ENCODE peak calls at places on chromosomes 2 and 18, in four cellular contexts. One of them, this sample, is unnamed. For H3K9me3, the result is how much of the 10 kb centered on the place peaks cover.

GRCh38 chr18:69948919-69949537 is 1.4 kb upstream of the CD226 start:
- DNase-seq in breast epithelium: no peak
- DNase-seq in sigmoid colon: peak
- DNase-seq in fibroblast of lung: peak
- DNase-seq in this sample: peak

GRCh38 chr18:21571763-21572162 is 28.7 kb downstream of the ESCO1 start:
- DNase-seq in breast epithelium: no peak
- DNase-seq in sigmoid colon: no peak
- DNase-seq in fibroblast of lung: peak
- DNase-seq in this sample: no peak

GRCh38 chr2:109369671-109370191 is 240.7 kb downstream of the SH3RF3 start:
- DNase-seq in breast epithelium: no peak
- DNase-seq in sigmoid colon: peak
- DNase-seq in fibroblast of lung: no peak
- DNase-seq in this sample: peak

GRCh38 chr2:39508243-39508642 is 71.2 kb upstream of the MAP4K3 start:
- DNase-seq in breast epithelium: no peak
- DNase-seq in sigmoid colon: no peak
- DNase-seq in fibroblast of lung: peak
- DNase-seq in this sample: no peak

GRCh38 chr2:43309935-43310334 is 83.5 kb upstream of the ZFP36L2 start:
- DNase-seq in breast epithelium: no peak
- DNase-seq in sigmoid colon: no peak
- DNase-seq in fibroblast of lung: no peak
- DNase-seq in this sample: no peak

GRCh38 chr2:26566081-26566375 is 75.1 kb downstream of the CIB4 start:
- DNase-seq in breast epithelium: no peak
- DNase-seq in sigmoid colon: peak
- DNase-seq in fibroblast of lung: no peak
- DNase-seq in this sample: no peak

GRCh38 chr2:100062315-100062714 is 80.1 kb downstream of the AFF3 start:
- DNase-seq in breast epithelium: no peak
- DNase-seq in sigmoid colon: no peak
- DNase-seq in fibroblast of lung: no peak
- DNase-seq in this sample: no peak

GRCh38 chr18:48674198-48674721 is 135.4 kb downstream of the CTIF start:
- DNase-seq in breast epithelium: no peak
- DNase-seq in sigmoid colon: peak
- DNase-seq in fibroblast of lung: no peak
- DNase-seq in this sample: peak

GRCh38 chr2:173653427-173653795 is 298.7 kb downstream of the CDCA7 start:
- DNase-seq in breast epithelium: no peak
- DNase-seq in sigmoid colon: no peak
- DNase-seq in fibroblast of lung: no peak
- DNase-seq in this sample: no peak

GRCh38 chr2:208619993-208620392 is 213.4 kb downstream of the PTH2R start:
- DNase-seq in breast epithelium: no peak
- DNase-seq in sigmoid colon: no peak
- DNase-seq in fibroblast of lung: no peak
- DNase-seq in this sample: no peak

GRCh38 chr2:201228912-201229290 is 31.4 kb upstream of the CASP8 start:
- DNase-seq in breast epithelium: no peak
- DNase-seq in sigmoid colon: no peak
- DNase-seq in fibroblast of lung: no peak
- DNase-seq in this sample: no peak

GRCh38 chr2:235389626-235390025 is 104.2 kb upstream of the AGAP1 start:
- DNase-seq in breast epithelium: no peak
- DNase-seq in sigmoid colon: no peak
- DNase-seq in fibroblast of lung: no peak
- DNase-seq in this sample: no peak

GRCh38 chr18:36635414-36636096 is 193.2 kb downstream of the TPGS2 start:
- DNase-seq in breast epithelium: no peak
- DNase-seq in sigmoid colon: no peak
- DNase-seq in fibroblast of lung: no peak
- DNase-seq in this sample: no peak

GRCh38 chr2:160270571-160271113 is 70.6 kb upstream of the ITGB6 start:
- DNase-seq in breast epithelium: no peak
- DNase-seq in sigmoid colon: peak
- DNase-seq in fibroblast of lung: no peak
- DNase-seq in this sample: no peak

GRCh38 chr2:12941203-12941602 is 224.5 kb downstream of the TRIB2 start:
- DNase-seq in breast epithelium: no peak
- DNase-seq in sigmoid colon: no peak
- DNase-seq in fibroblast of lung: no peak
- DNase-seq in this sample: no peak

GRCh38 chr2:5867045-5867444 is 174.9 kb downstream of the SOX11 start:
- DNase-seq in breast epithelium: no peak
- DNase-seq in sigmoid colon: no peak
- DNase-seq in fibroblast of lung: no peak
- DNase-seq in this sample: no peak

GRCh38 chr2:74552914-74553811 is 579 bp downstream of the LOXL3 start:
- DNase-seq in breast epithelium: no peak
- DNase-seq in sigmoid colon: peak
- DNase-seq in fibroblast of lung: no peak
- DNase-seq in this sample: no peak

GRCh38 chr2:31992934-31993333 is 17.9 kb downstream of the MEMO1 start:
- DNase-seq in breast epithelium: no peak
- DNase-seq in sigmoid colon: no peak
- DNase-seq in fibroblast of lung: no peak
- DNase-seq in this sample: no peak

GRCh38 chr2:68721482-68722071 is 13.0 kb upstream of the ARHGAP25 start:
- DNase-seq in breast epithelium: no peak
- DNase-seq in sigmoid colon: no peak
- DNase-seq in fibroblast of lung: no peak
- DNase-seq in this sample: no peak

GRCh38 chr2:32009479-32010256 is 1.1 kb downstream of the MEMO1 start:
- DNase-seq in breast epithelium: no peak
- DNase-seq in sigmoid colon: peak
- DNase-seq in fibroblast of lung: peak
- DNase-seq in this sample: no peak

GRCh38 chr2:128452536-128453530 is 134.2 kb upstream of the HS6ST1 start:
- DNase-seq in breast epithelium: no peak
- DNase-seq in sigmoid colon: no peak
- DNase-seq in fibroblast of lung: no peak
- DNase-seq in this sample: peak

GRCh38 chr2:111072220-111072871 is 48.4 kb upstream of the BCL2L11 start:
- DNase-seq in breast epithelium: no peak
- DNase-seq in sigmoid colon: no peak
- DNase-seq in fibroblast of lung: peak
- DNase-seq in this sample: no peak

GRCh38 chr2:224190871-224191270 is 151.8 kb upstream of the SERPINE2 start:
- DNase-seq in breast epithelium: no peak
- DNase-seq in sigmoid colon: no peak
- DNase-seq in fibroblast of lung: no peak
- DNase-seq in this sample: no peak

GRCh38 chr2:70104231-70105111 is 17.2 kb downstream of the PCBP1 start:
- DNase-seq in breast epithelium: no peak
- DNase-seq in sigmoid colon: peak
- DNase-seq in fibroblast of lung: peak
- DNase-seq in this sample: no peak

GRCh38 chr18:52409732-52410131 is 69.7 kb downstream of the DCC start:
- DNase-seq in breast epithelium: no peak
- DNase-seq in sigmoid colon: no peak
- DNase-seq in fibroblast of lung: no peak
- DNase-seq in this sample: no peak

GRCh38 chr18:36728345-36728744 is 100.5 kb downstream of the TPGS2 start:
- DNase-seq in breast epithelium: no peak
- DNase-seq in sigmoid colon: no peak
- DNase-seq in fibroblast of lung: no peak
- DNase-seq in this sample: no peak

GRCh38 chr2:173278794-173279527 is 75.7 kb upstream of the CDCA7 start:
- DNase-seq in breast epithelium: no peak
- DNase-seq in sigmoid colon: no peak
- DNase-seq in fibroblast of lung: no peak
- DNase-seq in this sample: no peak

GRCh38 chr2:152093464-152093863 is 5.4 kb downstream of the CACNB4 start:
- DNase-seq in breast epithelium: no peak
- DNase-seq in sigmoid colon: no peak
- DNase-seq in fibroblast of lung: no peak
- DNase-seq in this sample: no peak

GRCh38 chr2:8986327-8986976 is 17.0 kb downstream of the MBOAT2 start:
- DNase-seq in breast epithelium: no peak
- DNase-seq in sigmoid colon: no peak
- DNase-seq in fibroblast of lung: no peak
- DNase-seq in this sample: no peak

GRCh38 chr2:47595115-47595514 is 187.8 kb upstream of the MSH6 start:
- DNase-seq in breast epithelium: no peak
- DNase-seq in sigmoid colon: no peak
- DNase-seq in fibroblast of lung: no peak
- DNase-seq in this sample: no peak

GRCh38 chr2:68251855-68252406 is 401 bp downstream of the PPP3R1 start:
- DNase-seq in breast epithelium: no peak
- DNase-seq in sigmoid colon: peak
- DNase-seq in fibroblast of lung: no peak
- DNase-seq in this sample: no peak

GRCh38 chr18:79404567-79404910 is 8.8 kb downstream of the NFATC1 start:
- DNase-seq in breast epithelium: no peak
- DNase-seq in sigmoid colon: no peak
- DNase-seq in fibroblast of lung: no peak
- DNase-seq in this sample: no peak

GRCh38 chr2:63124850-63125249 is 74.2 kb downstream of the OTX1 start:
- DNase-seq in breast epithelium: no peak
- DNase-seq in sigmoid colon: no peak
- DNase-seq in fibroblast of lung: no peak
- DNase-seq in this sample: no peak

GRCh38 chr18:63137999-63138448 is 181.5 kb downstream of the BCL2 start:
- DNase-seq in breast epithelium: no peak
- DNase-seq in sigmoid colon: no peak
- DNase-seq in fibroblast of lung: no peak
- DNase-seq in this sample: no peak

GRCh38 chr2:3169106-3169870 is 208.3 kb downstream of the EIPR1 start:
- DNase-seq in breast epithelium: no peak
- DNase-seq in sigmoid colon: peak
- DNase-seq in fibroblast of lung: peak
- DNase-seq in this sample: no peak

GRCh38 chr2:96330407-96330806 is 5.2 kb upstream of the NCAPH start:
- DNase-seq in breast epithelium: no peak
- DNase-seq in sigmoid colon: no peak
- DNase-seq in fibroblast of lung: peak
- DNase-seq in this sample: no peak

GRCh38 chr2:86625096-86625495 is 1.4 kb upstream of the RNF103 start:
- DNase-seq in breast epithelium: no peak
- DNase-seq in sigmoid colon: no peak
- DNase-seq in fibroblast of lung: no peak
- DNase-seq in this sample: no peak

GRCh38 chr2:10370895-10371294 is 68.2 kb downstream of the HPCAL1 start:
- DNase-seq in breast epithelium: no peak
- DNase-seq in sigmoid colon: no peak
- DNase-seq in fibroblast of lung: no peak
- DNase-seq in this sample: no peak

GRCh38 chr18:42264467-42264866 is 309.4 kb downstream of the PIK3C3 start:
- DNase-seq in breast epithelium: no peak
- DNase-seq in sigmoid colon: no peak
- DNase-seq in fibroblast of lung: no peak
- DNase-seq in this sample: no peak
- H3K27ac ChIP-seq in breast epithelium: no peak
- H3K27ac ChIP-seq in sigmoid colon: no peak
- H3K27ac ChIP-seq in fibroblast of lung: no peak
- H3K27ac ChIP-seq in this sample: no peak

DNA sequence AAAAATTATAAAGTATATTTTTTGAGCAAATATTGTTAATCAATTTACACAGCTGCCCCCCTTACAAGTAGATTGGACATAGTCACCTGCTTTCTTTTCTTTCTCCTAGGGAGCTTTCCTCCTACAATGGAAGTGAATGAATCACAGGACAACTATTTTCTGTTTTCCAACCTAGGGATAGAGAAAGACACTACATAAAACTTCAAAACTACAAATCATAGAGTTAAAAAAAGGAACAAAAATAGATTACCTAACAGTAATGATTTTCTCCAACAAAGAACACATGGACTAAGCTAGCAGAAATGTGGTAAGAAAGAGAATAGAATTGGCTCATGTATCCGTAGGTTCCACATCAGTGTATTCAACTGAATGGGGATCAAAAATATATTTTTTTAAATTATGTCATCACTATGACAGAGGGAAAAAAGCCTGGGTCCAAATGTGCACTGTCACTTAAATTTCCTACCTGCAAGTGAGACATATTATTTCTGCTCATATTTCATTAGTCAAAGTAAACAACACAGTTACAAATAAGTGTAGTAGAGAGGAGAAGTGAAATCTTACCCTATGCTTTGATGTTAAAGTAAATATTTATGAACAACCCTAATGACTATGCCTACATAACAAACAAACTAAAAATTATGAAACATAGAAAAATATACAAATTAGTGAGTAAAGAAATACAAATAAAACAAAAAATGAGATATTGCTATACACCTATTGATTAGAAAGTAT is 756.7 kb downstream of the SOCS6 start:
- DNase-seq in breast epithelium: no peak
- DNase-seq in sigmoid colon: no peak
- DNase-seq in fibroblast of lung: no peak
- DNase-seq in this sample: no peak
- H3K9me3 ChIP-seq in breast epithelium: under half
- H3K9me3 ChIP-seq in sigmoid colon: under half
- H3K9me3 ChIP-seq in fibroblast of lung: under half
- H3K9me3 ChIP-seq in this sample: under half

GRCh38 chr2:27823135-27823534 is 51.6 kb downstream of the MRPL33 start:
- DNase-seq in breast epithelium: no peak
- DNase-seq in sigmoid colon: no peak
- DNase-seq in fibroblast of lung: no peak
- DNase-seq in this sample: no peak
- H3K27ac ChIP-seq in breast epithelium: no peak
- H3K27ac ChIP-seq in sigmoid colon: no peak
- H3K27ac ChIP-seq in fibroblast of lung: no peak
- H3K27ac ChIP-seq in this sample: peak

GRCh38 chr2:127358044-127358443 is 29.7 kb downstream of the MAP3K2 start:
- DNase-seq in breast epithelium: no peak
- DNase-seq in sigmoid colon: no peak
- DNase-seq in fibroblast of lung: peak
- DNase-seq in this sample: no peak
- H3K9me3 ChIP-seq in breast epithelium: under half
- H3K9me3 ChIP-seq in sigmoid colon: under half
- H3K9me3 ChIP-seq in fibroblast of lung: under half
- H3K9me3 ChIP-seq in this sample: under half

GRCh38 chr2:6896930-6897759 is 19.6 kb downstream of the RSAD2 start:
- DNase-seq in breast epithelium: no peak
- DNase-seq in sigmoid colon: no peak
- DNase-seq in fibroblast of lung: peak
- DNase-seq in this sample: no peak
- H3K27ac ChIP-seq in breast epithelium: no peak
- H3K27ac ChIP-seq in sigmoid colon: no peak
- H3K27ac ChIP-seq in fibroblast of lung: no peak
- H3K27ac ChIP-seq in this sample: peak

GRCh38 chr2:195047955-195048354 is 609.1 kb upstream of the SLC39A10 start:
- DNase-seq in breast epithelium: no peak
- DNase-seq in sigmoid colon: no peak
- DNase-seq in fibroblast of lung: no peak
- DNase-seq in this sample: no peak
- H3K9me3 ChIP-seq in breast epithelium: under half
- H3K9me3 ChIP-seq in sigmoid colon: under half
- H3K9me3 ChIP-seq in fibroblast of lung: under half
- H3K9me3 ChIP-seq in this sample: under half

GRCh38 chr2:216560695-216561370 is 62.2 kb downstream of the RPL37A start:
- DNase-seq in breast epithelium: no peak
- DNase-seq in sigmoid colon: no peak
- DNase-seq in fibroblast of lung: peak
- DNase-seq in this sample: no peak
- H3K27ac ChIP-seq in breast epithelium: peak
- H3K27ac ChIP-seq in sigmoid colon: peak
- H3K27ac ChIP-seq in fibroblast of lung: no peak
- H3K27ac ChIP-seq in this sample: peak

GRCh38 chr18:14945984-14946383 is 198.0 kb downstream of the ANKRD30B start:
- DNase-seq in breast epithelium: no peak
- DNase-seq in sigmoid colon: no peak
- DNase-seq in fibroblast of lung: no peak
- DNase-seq in this sample: no peak
- H3K9me3 ChIP-seq in breast epithelium: under half
- H3K9me3 ChIP-seq in sigmoid colon: under half
- H3K9me3 ChIP-seq in fibroblast of lung: under half
- H3K9me3 ChIP-seq in this sample: under half

This sample was measured in right atrium auricular region.